ENCODE peak calls at places on chromosome 21, in five cellular contexts. J is lower lobe of right lung, Q is keratinocyte, I is HFF-Myc, N is pancreas. T is an unnamed sample.
A peak's percentile ranks its signal among the peaks of the same experiment; 100 is the strongest.

GRCh38 chr21:17708541-17709265 is 96.0 kb upstream of the BTG3 start:
- DNase-seq in N (no peak), I (peak; percentile 3), Q (no peak), J (no peak), T (no peak)

GRCh38 chr21:33478858-33479678 is 706 bp downstream of the TMEM50B start:
- DNase-seq in N (peak; percentile 46), J (peak; percentile 69), Q (no peak), I (no peak), T (no peak)

GRCh38 chr21:38811257-38811656 is 5.5 kb downstream of the ETS2 start:
- DNase-seq in Q (peak; percentile 92), I (peak; percentile 70), N (no peak), J (no peak), T (no peak)

GRCh38 chr21:26837539-26837938 is 7.7 kb downstream of the ADAMTS1 start:
- DNase-seq in J (no peak), I (no peak), N (no peak), Q (no peak), T (no peak)

GRCh38 chr21:37546299-37546908 is 179.8 kb downstream of the DYRK1A start:
- DNase-seq in N (no peak), I (no peak), Q (no peak), J (no peak), T (no peak)

GRCh38 chr21:33075596-33076195 is 5.8 kb downstream of the OLIG1 start:
- DNase-seq in Q (no peak), N (no peak), J (no peak), I (no peak), T (no peak)

GRCh38 chr21:18155508-18156193 is 89.0 kb upstream of the CHODL start:
- DNase-seq in I (no peak), N (no peak), J (no peak), Q (no peak), T (peak; percentile 39)

GRCh38 chr21:20388400-20388799 is 609.8 kb upstream of the NCAM2 start:
- DNase-seq in Q (no peak), J (no peak), N (no peak), I (no peak), T (no peak)

GRCh38 chr21:38346286-38346685 is 89.5 kb downstream of the KCNJ15 start:
- DNase-seq in J (no peak), Q (no peak), I (no peak), N (no peak), T (no peak)

GRCh38 chr21:44527983-44528633 is 11.9 kb downstream of the KRTAP10-1 start:
- DNase-seq in Q (no peak), N (no peak), I (no peak), J (peak; percentile 34), T (no peak)

GRCh38 chr21:34846601-34847112 is 177.9 kb downstream of the CLIC6 start:
- DNase-seq in J (no peak), I (peak; percentile 71), N (no peak), Q (no peak), T (peak; percentile 48)

GRCh38 chr21:17828223-17828622 is 9.1 kb upstream of the C21orf91 start:
- DNase-seq in I (no peak), J (no peak), Q (no peak), N (no peak), T (no peak)

GRCh38 chr21:17370263-17370662 is 142.6 kb upstream of the CXADR start:
- DNase-seq in I (no peak), J (peak; percentile 68), N (peak; percentile 20), Q (no peak), T (no peak)

GRCh38 chr21:44444286-44444931 is 10.9 kb upstream of the LRRC3 start:
- DNase-seq in Q (no peak), I (no peak), N (no peak), J (peak; percentile 42), T (no peak)

GRCh38 chr21:44503901-44504399 is 36.0 kb downstream of the KRTAP10-1 start:
- DNase-seq in N (no peak), J (peak; percentile 58), Q (no peak), I (no peak), T (no peak)

GRCh38 chr21:38282921-38283320 is 26.1 kb downstream of the KCNJ15 start:
- DNase-seq in I (no peak), N (no peak), Q (no peak), J (no peak), T (no peak)

GRCh38 chr21:38080888-38081287 is 164.6 kb upstream of the KCNJ6 start:
- DNase-seq in N (no peak), J (no peak), I (no peak), Q (no peak), T (no peak)

DNA sequence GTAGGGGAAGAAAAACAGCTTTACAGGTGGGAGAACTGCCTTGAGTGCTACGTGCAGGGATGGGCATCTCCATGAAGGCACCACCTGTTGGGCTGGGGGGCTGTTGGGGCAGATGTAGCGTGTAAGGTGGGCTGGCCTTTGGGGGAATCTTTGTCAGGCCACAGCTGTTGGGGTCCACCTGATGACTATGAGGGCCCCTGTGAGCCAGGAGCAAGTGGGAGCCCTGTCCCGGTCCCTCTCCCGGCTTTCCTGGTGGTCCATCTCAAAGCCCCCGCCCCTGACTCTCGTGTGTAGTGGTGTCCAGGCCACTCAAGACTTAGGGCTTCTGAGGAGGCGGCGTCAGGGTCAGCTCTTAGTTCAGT is 13.5 kb downstream of the SLC37A1 start:
- DNase-seq in J (no peak), Q (no peak), N (no peak), I (no peak), T (no peak)
- H3K4me3 ChIP-seq in J (no peak overlapping the region), Q (no peak overlapping the region), N (no peak overlapping the region), I (no peak overlapping the region), T (no peak overlapping the region)

GRCh38 chr21:31558839-31559367 is 100.6 kb upstream of the SOD1 start:
- DNase-seq in I (peak; percentile 29), Q (peak; percentile 35), N (peak; percentile 73), J (peak; percentile 77), T (peak; percentile 86)
- TF ChIP-seq CTCF in I (no peak), Q (peak; percentile 62), N (no peak), J (peak; percentile 10), T (peak; percentile 23)

GRCh38 chr21:14528815-14529214 is 17.3 kb downstream of the SAMSN1 start:
- DNase-seq in Q (no peak), I (no peak), N (no peak), J (no peak), T (no peak)
- H3K4me3 ChIP-seq in Q (no peak overlapping the region), I (no peak overlapping the region), N (no peak overlapping the region), J (no peak overlapping the region), T (no peak overlapping the region)

GRCh38 chr21:15533618-15534017 is 196.2 kb upstream of the USP25 start:
- DNase-seq in I (no peak), J (no peak), N (no peak), Q (no peak), T (no peak)

GRCh38 chr21:15539376-15539775 is 190.4 kb upstream of the USP25 start:
- DNase-seq in N (no peak), I (no peak), J (no peak), Q (no peak), T (peak; percentile 24)

GRCh38 chr21:15531986-15532385 is 197.8 kb upstream of the USP25 start:
- DNase-seq in I (no peak), J (no peak), N (no peak), Q (no peak), T (no peak)

GRCh38 chr21:15534450-15534886 is 195.3 kb upstream of the USP25 start:
- DNase-seq in J (no peak), Q (no peak), I (no peak), N (no peak), T (no peak)
- TF ChIP-seq CTCF in J (no peak), Q (no peak), I (no peak), N (no peak), T (no peak)

GRCh38 chr21:42375141-42375905 is 9.0 kb upstream of the TFF1 start:
- DNase-seq in Q (no peak), N (no peak), I (no peak), J (peak; percentile 32), T (no peak)
- H3K4me3 ChIP-seq in Q (no peak overlapping the region), N (no peak overlapping the region), I (no peak overlapping the region), J (no peak overlapping the region), T (no peak overlapping the region)

GRCh38 chr21:36089946-36090345 is 20.1 kb downstream of the CBR1 start:
- DNase-seq in N (no peak), I (no peak), Q (peak; percentile 92), J (no peak), T (no peak)

GRCh38 chr21:36093512-36093911 is 23.7 kb downstream of the CBR1 start:
- DNase-seq in I (no peak), Q (no peak), N (no peak), J (no peak), T (no peak)

GRCh38 chr21:36082140-36082742 is 12.4 kb downstream of the CBR1 start:
- DNase-seq in Q (no peak), J (no peak), N (no peak), I (no peak), T (no peak)

GRCh38 chr21:36092676-36093075 is 22.9 kb downstream of the CBR1 start:
- DNase-seq in Q (no peak), N (no peak), I (no peak), J (no peak), T (no peak)

GRCh38 chr21:36087362-36088138 is 17.7 kb downstream of the CBR1 start:
- DNase-seq in Q (no peak), J (no peak), I (no peak), N (no peak), T (no peak)
- TF ChIP-seq CTCF in Q (no peak), J (no peak), I (peak; percentile 37), N (no peak), T (peak; percentile 25)

GRCh38 chr21:46096596-46096981 is 1.3 kb upstream of the COL6A2 start:
- DNase-seq in I (no peak), Q (no peak), J (no peak), N (no peak), T (no peak)

GRCh38 chr21:46099476-46099875 is 1.6 kb downstream of the COL6A2 start:
- DNase-seq in N (no peak), J (peak; percentile 42), Q (no peak), I (no peak), T (no peak)

GRCh38 chr21:46098303-46099141 is 610 bp downstream of the COL6A2 start:
- DNase-seq in J (peak; percentile 43), I (no peak), Q (no peak), N (peak; percentile 26), T (no peak)

GRCh38 chr21:46096997-46097825 is 701 bp upstream of the COL6A2 start:
- DNase-seq in I (no peak), Q (no peak), J (no peak), N (peak; percentile 34), T (no peak)

DNA sequence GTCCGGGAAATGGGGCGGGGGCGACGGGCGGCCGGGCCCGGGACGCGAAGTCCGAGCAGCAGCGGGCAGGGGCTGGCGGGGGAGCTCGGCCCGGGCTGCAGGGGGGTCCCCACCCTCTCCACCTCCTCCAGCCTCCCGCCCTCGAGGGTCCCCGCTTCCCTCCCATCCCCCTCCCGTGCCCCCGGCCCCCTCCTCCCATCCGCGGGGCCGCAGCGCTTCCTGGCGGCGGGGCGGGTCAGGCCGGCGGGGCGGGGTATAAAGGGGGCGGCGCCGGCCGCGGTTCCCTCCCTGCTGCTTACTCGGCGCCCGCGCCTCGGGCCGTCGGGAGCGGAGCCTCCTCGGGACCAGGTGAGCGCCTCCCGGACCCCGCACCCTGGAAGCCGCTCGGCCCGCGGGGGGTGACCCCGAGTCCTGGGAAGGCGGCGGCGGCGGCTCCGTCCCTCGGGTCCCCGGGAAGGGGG is at the start of gene COL6A2:
- DNase-seq in N (peak; percentile 58), I (no peak), Q (no peak), J (peak; percentile 55), T (no peak)
- H3K4me3 ChIP-seq in N (peak within 1 kb of the TSS; percentile 23), I (peak within 1 kb of the TSS; percentile 88), Q (no peak within 1 kb of the TSS), J (peak within 1 kb of the TSS; percentile 59), T (no peak within 1 kb of the TSS)

GRCh38 chr21:29022141-29022540 is 2.3 kb upstream of the USP16 start:
- DNase-seq in Q (no peak), N (no peak), I (no peak), J (no peak), T (no peak)
- TF ChIP-seq CTCF in Q (no peak), N (no peak), I (no peak), J (no peak), T (no peak)

T was measured in retinal pigment epithelial cell.